ENCODE peak calls at places on chromosomes 13 and 19, in four cellular contexts. W is K562, H is HepG2, K is IMR-90. T is an unnamed sample.

GRCh38 chr19:39080431-39080830 is 3.7 kb upstream of the ACP7 start:
- DNase-seq in W (no peak), H (no peak), K (no peak), T (no peak)

GRCh38 chr13:110062777-110063442 is 244.0 kb downstream of the COL4A1 start:
- DNase-seq in W (no peak), H (no peak), K (no peak), T (no peak)

GRCh38 chr13:29946093-29946492 is 95.7 kb upstream of the UBL3 start:
- DNase-seq in W (no peak), H (no peak), K (no peak), T (no peak)

GRCh38 chr19:34837262-34837661 is 64.2 kb upstream of the ZNF599 start:
- DNase-seq in W (no peak), H (no peak), K (no peak), T (no peak)

GRCh38 chr19:34588249-34588648 is 88.7 kb downstream of the SCGB2B2 start:
- DNase-seq in W (no peak), H (no peak), K (no peak), T (no peak)

GRCh38 chr13:91348906-91349435 is 1.5 kb downstream of the MIR17HG start:
- DNase-seq in W (peak), H (peak), K (peak), T (no peak)

GRCh38 chr13:97298816-97299215 is 76.7 kb downstream of the MBNL2 start:
- DNase-seq in W (no peak), H (no peak), K (peak), T (no peak)

GRCh38 chr19:28170066-28170465 is 1042.9 kb downstream of the UQCRFS1 start:
- DNase-seq in W (no peak), H (no peak), K (no peak), T (no peak)

GRCh38 chr19:52248256-52248655 is 21.1 kb upstream of the ZNF766 start:
- DNase-seq in W (no peak), H (peak), K (peak), T (no peak)

GRCh38 chr13:37934339-37935191 is 65.0 kb upstream of the TRPC4 start:
- DNase-seq in W (no peak), H (no peak), K (no peak), T (no peak)

GRCh38 chr13:24854311-24854710 is 90.3 kb downstream of the RNF17 start:
- DNase-seq in W (no peak), H (no peak), K (peak), T (no peak)

GRCh38 chr13:92573467-92574057 is 653.0 kb upstream of the GPC6 start:
- DNase-seq in W (peak), H (peak), K (peak), T (peak)

GRCh38 chr19:18254546-18255500 is 19.4 kb downstream of the IQCN start:
- DNase-seq in W (no peak), H (no peak), K (no peak), T (no peak)

GRCh38 chr19:8654591-8655339 is 24.3 kb downstream of the NFILZ start:
- DNase-seq in W (peak), H (no peak), K (peak), T (peak)

GRCh38 chr13:87147076-87147475 is 524.1 kb upstream of the SLITRK5 start:
- DNase-seq in W (no peak), H (no peak), K (peak), T (no peak)

GRCh38 chr19:15062036-15062435 is 12.8 kb downstream of the CASP14 start:
- DNase-seq in W (no peak), H (no peak), K (no peak), T (no peak)

GRCh38 chr19:13089857-13090507 is 12.7 kb downstream of the LYL1 start:
- DNase-seq in W (no peak), H (no peak), K (no peak), T (no peak)

GRCh38 chr13:111177081-111177711 is 62.1 kb downstream of the ARHGEF7 start:
- DNase-seq in W (no peak), H (no peak), K (peak), T (no peak)

GRCh38 chr19:36257512-36257876 is 42.6 kb downstream of the ZNF146 start:
- DNase-seq in W (no peak), H (no peak), K (no peak), T (no peak)

GRCh38 chr13:44329909-44330545 is 43.6 kb upstream of the SERP2 start:
- DNase-seq in W (no peak), H (no peak), K (no peak), T (no peak)

GRCh38 chr19:55801416-55801815 is 30.4 kb downstream of the NLRP11 start:
- DNase-seq in W (no peak), H (no peak), K (no peak), T (no peak)

GRCh38 chr13:45219938-45220375 is 19.1 kb upstream of the KCTD4 start:
- DNase-seq in W (no peak), H (no peak), K (peak), T (peak)

GRCh38 chr13:28384789-28385188 is 110.1 kb downstream of the FLT1 start:
- DNase-seq in W (no peak), H (no peak), K (no peak), T (no peak)

GRCh38 chr19:50498219-50499056 is 12.6 kb downstream of the JOSD2 start:
- DNase-seq in W (no peak), H (no peak), K (no peak), T (no peak)

GRCh38 chr19:50500753-50501151 is 10.2 kb downstream of the JOSD2 start:
- DNase-seq in W (no peak), H (no peak), K (no peak), T (no peak)

GRCh38 chr19:50501568-50502475 is 9.2 kb downstream of the JOSD2 start:
- DNase-seq in W (no peak), H (no peak), K (no peak), T (no peak)

GRCh38 chr19:50501186-50501567 is 9.8 kb downstream of the JOSD2 start:
- DNase-seq in W (no peak), H (no peak), K (no peak), T (no peak)

DNA sequence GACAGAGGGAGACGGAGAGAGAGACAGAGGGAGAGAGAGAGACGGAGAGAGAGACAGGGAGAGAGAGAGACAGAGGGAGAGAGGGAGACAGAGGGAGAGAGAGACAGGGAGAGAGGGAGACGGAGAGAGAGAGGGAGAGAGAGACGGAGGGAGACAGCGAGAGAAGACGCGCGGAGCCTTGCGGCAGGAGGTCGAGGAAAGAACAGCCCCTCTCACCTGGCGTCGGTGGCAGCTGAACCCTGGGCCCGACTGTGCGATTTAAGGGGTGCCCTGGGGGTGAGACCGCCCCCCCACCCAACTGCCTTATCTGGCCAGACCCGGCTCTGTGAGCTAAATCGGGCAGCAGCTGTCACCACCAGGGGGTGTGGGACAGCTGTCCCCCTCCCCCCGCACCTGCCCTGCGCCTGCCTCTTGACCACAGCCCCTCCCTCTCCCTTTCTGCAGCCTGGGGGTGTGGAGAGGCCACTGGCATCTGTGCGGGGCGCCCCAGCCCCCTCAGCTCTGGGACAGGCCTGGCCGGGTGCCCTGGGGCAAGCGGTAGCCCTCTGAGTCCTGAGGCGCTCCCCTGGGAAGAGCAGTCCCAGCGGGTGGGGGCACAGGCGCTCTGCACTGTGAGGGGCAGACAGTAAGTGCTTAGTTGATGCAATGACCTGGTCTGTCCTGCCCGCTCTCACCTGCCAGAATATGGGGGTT is 10.8 kb downstream of the JOSD2 start:
- DNase-seq in W (peak), H (no peak), K (no peak), T (peak)
- TF ChIP-seq MAZ in W (peak), H (no peak), K (no peak), T (no peak)

GRCh38 chr19:46775642-46776258 is 12.6 kb downstream of the SLC1A5 start:
- DNase-seq in W (no peak), H (no peak), K (no peak), T (no peak)

GRCh38 chr19:46772170-46773017 is 16.0 kb downstream of the SLC1A5 start:
- DNase-seq in W (no peak), H (no peak), K (no peak), T (no peak)

GRCh38 chr19:46773018-46773399 is 15.4 kb downstream of the SLC1A5 start:
- DNase-seq in W (no peak), H (no peak), K (no peak), T (no peak)

GRCh38 chr19:46782355-46783019 is 5.9 kb downstream of the SLC1A5 start:
- DNase-seq in W (peak), H (no peak), K (no peak), T (no peak)

DNA sequence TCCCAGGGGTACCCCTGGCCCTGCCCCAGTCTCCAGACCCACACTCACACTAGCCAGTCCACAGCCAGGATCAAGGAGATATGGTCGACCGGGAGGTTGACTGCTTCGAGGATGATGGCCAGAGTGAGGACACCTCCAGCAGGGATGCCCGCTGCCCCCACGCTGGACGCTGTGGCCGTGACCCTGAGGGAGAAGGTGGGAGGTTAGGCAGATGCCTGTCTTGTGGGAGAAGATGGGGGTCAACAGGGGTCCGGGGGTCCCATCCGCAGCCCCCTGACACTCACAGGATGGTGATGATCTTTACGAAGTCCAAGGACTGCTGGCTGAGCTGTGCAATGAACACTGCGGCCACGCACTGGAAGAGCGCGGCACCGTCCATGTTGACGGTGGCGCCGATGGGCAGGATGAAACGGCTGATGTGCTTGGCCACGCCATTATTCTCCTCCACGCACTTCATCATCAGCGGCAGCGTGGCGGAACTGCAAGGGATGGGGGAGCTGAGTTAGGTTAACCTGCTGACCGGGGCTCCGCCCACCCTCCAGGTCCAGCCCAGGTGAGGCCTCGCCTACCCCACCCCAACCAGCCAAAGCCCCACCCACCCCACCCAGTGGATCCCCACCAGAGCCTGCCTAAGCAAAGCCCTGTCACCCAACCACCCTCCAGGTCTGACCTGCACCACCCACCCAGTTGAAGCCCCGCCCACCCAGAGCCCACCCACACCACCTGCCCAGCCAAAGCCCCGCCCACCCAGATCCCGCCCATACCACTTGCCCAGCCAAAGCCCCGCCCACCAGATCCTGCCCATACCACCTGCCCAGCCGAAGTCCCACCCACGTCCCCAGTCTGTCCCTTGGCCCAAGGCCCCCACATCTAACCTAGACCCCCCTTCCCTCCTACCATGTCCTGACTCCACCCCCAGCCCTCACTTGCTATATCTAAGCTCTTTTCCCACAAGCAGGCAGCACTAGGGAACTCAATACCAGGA is 11.2 kb downstream of the SLC1A5 start:
- DNase-seq in W (peak), H (no peak), K (no peak), T (no peak)
- TF ChIP-seq BHLHE40 in W (no peak), H (no peak), K (no peak), T (no peak)

DNA sequence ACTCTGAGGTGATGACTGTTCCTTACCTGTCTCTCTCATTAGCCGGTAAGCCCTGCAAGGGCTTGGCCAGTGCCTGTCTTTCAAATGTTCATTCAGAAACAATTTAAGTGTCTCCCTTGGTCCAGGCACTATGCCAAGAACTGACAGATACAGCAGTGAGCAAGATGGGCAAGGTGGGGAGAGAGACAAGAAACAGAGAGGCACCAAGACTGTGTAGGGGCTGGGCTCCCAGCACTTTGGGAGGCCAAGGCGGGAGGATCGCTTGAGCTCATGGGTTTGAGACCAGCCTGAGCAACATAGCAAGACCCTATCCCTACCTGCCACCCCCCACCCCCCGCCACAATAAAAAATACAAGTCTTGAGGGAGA is 1.3 kb upstream of the CCNE1 start:
- DNase-seq in W (peak), H (no peak), K (peak), T (no peak)
- TF ChIP-seq MAZ in W (no peak), H (no peak), K (no peak), T (no peak)

GRCh38 chr13:26053418-26053980 is 1.7 kb upstream of the SHISA2 start:
- DNase-seq in W (no peak), H (no peak), K (no peak), T (no peak)
- TF ChIP-seq BHLHE40 in W (no peak), H (no peak), K (no peak), T (no peak)

GRCh38 chr13:32894589-32895001 is 121.6 kb upstream of the KL start:
- DNase-seq in W (no peak), H (no peak), K (peak), T (no peak)
- TF ChIP-seq MAZ in W (no peak), H (no peak), K (no peak), T (no peak)

DNA sequence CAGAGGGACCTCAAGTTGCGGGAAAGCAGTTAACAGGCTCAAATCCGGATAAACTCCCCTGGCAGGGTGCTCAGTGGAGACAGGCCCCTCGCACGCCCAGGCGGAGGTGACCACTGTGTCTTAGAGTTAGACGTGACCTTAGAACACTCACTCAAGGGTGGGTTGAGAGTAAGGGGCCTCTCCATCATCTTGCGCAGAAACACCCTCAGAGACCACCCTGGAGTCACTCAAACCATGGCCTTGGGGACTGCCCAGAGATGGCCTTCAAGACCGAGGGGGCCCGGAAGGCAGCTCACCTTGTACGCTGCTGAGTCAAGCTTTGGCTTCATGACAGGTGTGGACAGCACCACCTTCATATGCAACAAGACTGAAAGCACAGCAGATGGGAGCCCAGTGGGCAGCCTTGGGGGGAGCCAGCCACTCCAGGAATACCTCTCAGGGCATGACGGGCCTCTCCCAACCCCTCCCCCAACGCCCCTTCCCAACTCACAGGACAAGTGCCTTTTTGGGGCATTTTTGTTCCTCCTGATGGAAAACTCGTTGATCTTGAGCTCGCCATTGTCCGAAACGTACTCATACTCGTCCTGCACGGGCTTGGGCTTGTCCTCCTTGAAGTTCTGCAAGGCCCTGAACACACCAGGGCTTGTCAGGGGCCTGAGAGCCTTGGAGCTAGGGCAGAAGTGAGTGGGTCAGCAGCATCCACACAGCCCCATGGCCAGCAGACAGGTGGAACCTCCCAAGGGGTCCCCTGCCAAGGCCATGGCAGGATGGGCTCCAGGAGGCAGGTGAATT is 229.2 kb downstream of the TUBA3C start:
- DNase-seq in W (no peak), H (no peak), K (no peak), T (no peak)
- TF ChIP-seq BHLHE40 in W (no peak), H (no peak), K (no peak), T (no peak)

GRCh38 chr19:17001603-17002183 is 24.9 kb downstream of the CPAMD8 start:
- DNase-seq in W (peak), H (no peak), K (no peak), T (no peak)
- TF ChIP-seq MAZ in W (no peak), H (no peak), K (no peak), T (no peak)

GRCh38 chr19:709965-710714 is 1.4 kb downstream of the PALM start:
- DNase-seq in W (no peak), H (no peak), K (no peak), T (no peak)
- TF ChIP-seq BHLHE40 in W (no peak), H (no peak), K (no peak), T (no peak)

DNA sequence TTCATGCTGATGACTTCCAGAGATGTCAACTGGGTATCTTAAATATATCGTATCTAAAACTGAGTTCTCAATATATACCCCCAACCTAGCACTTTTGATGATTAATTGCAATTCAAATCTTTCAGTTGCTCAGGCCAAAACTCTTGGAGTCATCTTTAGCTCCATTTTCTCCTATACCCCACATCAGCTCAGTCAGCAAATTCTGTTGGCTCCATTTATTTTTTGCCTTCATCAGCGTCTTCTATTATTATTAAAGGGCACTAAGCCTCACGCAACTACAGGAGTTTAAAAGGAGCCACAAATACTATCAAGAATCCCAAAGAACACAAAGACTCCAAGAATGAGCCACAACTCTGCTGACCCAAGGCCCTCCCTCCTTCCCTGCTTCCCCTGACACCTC is 134.9 kb downstream of the KCTD12 start:
- DNase-seq in W (no peak), H (no peak), K (no peak), T (no peak)
- TF ChIP-seq MAZ in W (no peak), H (no peak), K (no peak), T (no peak)

DNA sequence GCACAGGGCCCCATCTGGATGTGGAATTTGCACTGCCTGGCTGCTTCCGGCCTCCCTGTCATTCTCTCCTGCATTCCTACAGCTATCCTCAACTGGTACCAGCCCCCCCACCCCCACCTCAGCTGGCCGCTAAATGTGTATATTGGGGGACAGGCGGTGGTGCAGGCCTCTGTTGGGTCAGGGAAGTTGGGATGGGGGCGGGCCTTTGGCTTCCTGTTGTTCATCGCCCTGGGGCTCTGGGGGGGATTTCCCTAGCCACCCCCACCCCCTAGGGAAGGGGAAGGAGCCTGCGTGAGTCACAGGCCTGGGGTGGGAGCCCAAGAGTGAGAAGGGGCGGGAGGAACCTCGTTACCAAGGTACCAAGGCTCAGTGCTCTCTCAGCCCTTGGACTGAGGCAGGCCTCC is 10.6 kb downstream of the POU2F2 start:
- DNase-seq in W (no peak), H (no peak), K (peak), T (no peak)
- TF ChIP-seq BHLHE40 in W (no peak), H (no peak), K (no peak), T (no peak)